ENCODE peak calls at places on chromosomes 7 and 10, in ten cellular contexts. One of them, this sample, is unnamed. For H3K4me1, the result is how much of the 10 kb centered on the place peaks cover.

GRCh38 chr7:10802526-10802925 is 171.1 kb upstream of the PHF14 start:
- DNase-seq in tibial nerve: no peak
- DNase-seq in right cardiac atrium: no peak
- DNase-seq in GM23338: no peak
- DNase-seq in HCT116: no peak
- DNase-seq in right atrium auricular region: no peak
- DNase-seq in body of pancreas: no peak
- DNase-seq in HAP-1: no peak
- DNase-seq in CD8-positive, alpha-beta memory T cell: no peak
- DNase-seq in iPS DF 6.9: no peak
- DNase-seq in this sample: no peak

GRCh38 chr10:52488606-52489485 is 174.8 kb downstream of the DKK1 start:
- DNase-seq in tibial nerve: peak
- DNase-seq in right cardiac atrium: no peak
- DNase-seq in GM23338: peak
- DNase-seq in HCT116: no peak
- DNase-seq in right atrium auricular region: no peak
- DNase-seq in body of pancreas: no peak
- DNase-seq in HAP-1: peak
- DNase-seq in CD8-positive, alpha-beta memory T cell: no peak
- DNase-seq in iPS DF 6.9: no peak
- DNase-seq in this sample: no peak

GRCh38 chr7:137164251-137164650 is 179.3 kb downstream of the PTN start:
- DNase-seq in tibial nerve: no peak
- DNase-seq in right cardiac atrium: no peak
- DNase-seq in GM23338: no peak
- DNase-seq in HCT116: no peak
- DNase-seq in right atrium auricular region: no peak
- DNase-seq in body of pancreas: no peak
- DNase-seq in HAP-1: no peak
- DNase-seq in CD8-positive, alpha-beta memory T cell: no peak
- DNase-seq in iPS DF 6.9: no peak
- DNase-seq in this sample: no peak

GRCh38 chr10:109762556-109762955 is 160.8 kb downstream of the XPNPEP1 start:
- DNase-seq in tibial nerve: no peak
- DNase-seq in right cardiac atrium: no peak
- DNase-seq in GM23338: no peak
- DNase-seq in HCT116: no peak
- DNase-seq in right atrium auricular region: no peak
- DNase-seq in body of pancreas: no peak
- DNase-seq in HAP-1: no peak
- DNase-seq in CD8-positive, alpha-beta memory T cell: no peak
- DNase-seq in iPS DF 6.9: no peak
- DNase-seq in this sample: no peak

GRCh38 chr7:3272691-3273141 is 28.3 kb upstream of the SDK1 start:
- DNase-seq in tibial nerve: no peak
- DNase-seq in right cardiac atrium: no peak
- DNase-seq in GM23338: no peak
- DNase-seq in HCT116: peak
- DNase-seq in right atrium auricular region: no peak
- DNase-seq in body of pancreas: peak
- DNase-seq in HAP-1: no peak
- DNase-seq in CD8-positive, alpha-beta memory T cell: no peak
- DNase-seq in iPS DF 6.9: no peak
- DNase-seq in this sample: no peak

GRCh38 chr7:108307246-108307982 is 148.8 kb downstream of the NRCAM start:
- DNase-seq in tibial nerve: no peak
- DNase-seq in right cardiac atrium: no peak
- DNase-seq in GM23338: no peak
- DNase-seq in HCT116: no peak
- DNase-seq in right atrium auricular region: no peak
- DNase-seq in body of pancreas: no peak
- DNase-seq in HAP-1: no peak
- DNase-seq in CD8-positive, alpha-beta memory T cell: no peak
- DNase-seq in iPS DF 6.9: no peak
- DNase-seq in this sample: no peak

GRCh38 chr7:111090834-111091233 is at the start of gene LRRN3:
- DNase-seq in tibial nerve: peak
- DNase-seq in right cardiac atrium: peak
- DNase-seq in GM23338: peak
- DNase-seq in HCT116: no peak
- DNase-seq in right atrium auricular region: no peak
- DNase-seq in body of pancreas: peak
- DNase-seq in HAP-1: peak
- DNase-seq in CD8-positive, alpha-beta memory T cell: no peak
- DNase-seq in iPS DF 6.9: no peak
- DNase-seq in this sample: peak

GRCh38 chr10:98314577-98315284 is 46.7 kb upstream of the LOXL4 start:
- DNase-seq in tibial nerve: peak
- DNase-seq in right cardiac atrium: peak
- DNase-seq in GM23338: no peak
- DNase-seq in HCT116: no peak
- DNase-seq in right atrium auricular region: peak
- DNase-seq in body of pancreas: peak
- DNase-seq in HAP-1: no peak
- DNase-seq in CD8-positive, alpha-beta memory T cell: no peak
- DNase-seq in iPS DF 6.9: no peak
- DNase-seq in this sample: peak

GRCh38 chr10:12135631-12136030 is 6.2 kb downstream of the SEC61A2 start:
- DNase-seq in tibial nerve: no peak
- DNase-seq in right cardiac atrium: no peak
- DNase-seq in GM23338: no peak
- DNase-seq in HCT116: no peak
- DNase-seq in right atrium auricular region: no peak
- DNase-seq in body of pancreas: no peak
- DNase-seq in HAP-1: no peak
- DNase-seq in CD8-positive, alpha-beta memory T cell: no peak
- DNase-seq in iPS DF 6.9: no peak
- DNase-seq in this sample: no peak

GRCh38 chr10:128047991-128048826 is 78.0 kb downstream of the MKI67 start:
- DNase-seq in tibial nerve: no peak
- DNase-seq in right cardiac atrium: no peak
- DNase-seq in GM23338: no peak
- DNase-seq in HCT116: no peak
- DNase-seq in right atrium auricular region: peak
- DNase-seq in body of pancreas: peak
- DNase-seq in HAP-1: no peak
- DNase-seq in CD8-positive, alpha-beta memory T cell: no peak
- DNase-seq in iPS DF 6.9: no peak
- DNase-seq in this sample: peak

GRCh38 chr7:149422065-149422913 is 38.6 kb downstream of the ZNF777 start:
- DNase-seq in tibial nerve: no peak
- DNase-seq in right cardiac atrium: peak
- DNase-seq in GM23338: peak
- DNase-seq in HCT116: peak
- DNase-seq in right atrium auricular region: no peak
- DNase-seq in body of pancreas: peak
- DNase-seq in HAP-1: peak
- DNase-seq in CD8-positive, alpha-beta memory T cell: peak
- DNase-seq in iPS DF 6.9: peak
- DNase-seq in this sample: peak

GRCh38 chr10:33306756-33307519 is 27.5 kb downstream of the NRP1 start:
- DNase-seq in tibial nerve: no peak
- DNase-seq in right cardiac atrium: no peak
- DNase-seq in GM23338: no peak
- DNase-seq in HCT116: no peak
- DNase-seq in right atrium auricular region: no peak
- DNase-seq in body of pancreas: no peak
- DNase-seq in HAP-1: no peak
- DNase-seq in CD8-positive, alpha-beta memory T cell: no peak
- DNase-seq in iPS DF 6.9: no peak
- DNase-seq in this sample: no peak

GRCh38 chr7:80182630-80183276 is 48.1 kb downstream of the GNAI1 start:
- DNase-seq in tibial nerve: no peak
- DNase-seq in right cardiac atrium: no peak
- DNase-seq in GM23338: peak
- DNase-seq in HCT116: peak
- DNase-seq in right atrium auricular region: no peak
- DNase-seq in body of pancreas: no peak
- DNase-seq in HAP-1: peak
- DNase-seq in CD8-positive, alpha-beta memory T cell: no peak
- DNase-seq in iPS DF 6.9: no peak
- DNase-seq in this sample: no peak
- H3K4me1 ChIP-seq in tibial nerve: under half
- H3K4me1 ChIP-seq in right cardiac atrium: under half
- H3K4me1 ChIP-seq in GM23338: half or more
- H3K4me1 ChIP-seq in HCT116: half or more
- H3K4me1 ChIP-seq in right atrium auricular region: under half
- H3K4me1 ChIP-seq in body of pancreas: under half
- H3K4me1 ChIP-seq in HAP-1: under half
- H3K4me1 ChIP-seq in CD8-positive, alpha-beta memory T cell: under half
- H3K4me1 ChIP-seq in iPS DF 6.9: under half
- H3K4me1 ChIP-seq in this sample: under half

GRCh38 chr7:100013328-100013676 is 2.1 kb upstream of the ZKSCAN1 start:
- DNase-seq in tibial nerve: no peak
- DNase-seq in right cardiac atrium: no peak
- DNase-seq in GM23338: no peak
- DNase-seq in HCT116: no peak
- DNase-seq in right atrium auricular region: no peak
- DNase-seq in body of pancreas: no peak
- DNase-seq in HAP-1: no peak
- DNase-seq in CD8-positive, alpha-beta memory T cell: no peak
- DNase-seq in iPS DF 6.9: no peak
- DNase-seq in this sample: no peak

GRCh38 chr7:100017875-100018274 is 2.5 kb downstream of the ZKSCAN1 start:
- DNase-seq in tibial nerve: no peak
- DNase-seq in right cardiac atrium: no peak
- DNase-seq in GM23338: no peak
- DNase-seq in HCT116: no peak
- DNase-seq in right atrium auricular region: no peak
- DNase-seq in body of pancreas: no peak
- DNase-seq in HAP-1: no peak
- DNase-seq in CD8-positive, alpha-beta memory T cell: no peak
- DNase-seq in iPS DF 6.9: no peak
- DNase-seq in this sample: no peak

GRCh38 chr7:100017300-100017699 is 1.9 kb downstream of the ZKSCAN1 start:
- DNase-seq in tibial nerve: no peak
- DNase-seq in right cardiac atrium: no peak
- DNase-seq in GM23338: no peak
- DNase-seq in HCT116: no peak
- DNase-seq in right atrium auricular region: no peak
- DNase-seq in body of pancreas: peak
- DNase-seq in HAP-1: no peak
- DNase-seq in CD8-positive, alpha-beta memory T cell: no peak
- DNase-seq in iPS DF 6.9: no peak
- DNase-seq in this sample: no peak

GRCh38 chr7:100016209-100016901 is 959 bp downstream of the ZKSCAN1 start:
- DNase-seq in tibial nerve: no peak
- DNase-seq in right cardiac atrium: no peak
- DNase-seq in GM23338: no peak
- DNase-seq in HCT116: no peak
- DNase-seq in right atrium auricular region: no peak
- DNase-seq in body of pancreas: no peak
- DNase-seq in HAP-1: peak
- DNase-seq in CD8-positive, alpha-beta memory T cell: no peak
- DNase-seq in iPS DF 6.9: no peak
- DNase-seq in this sample: no peak

GRCh38 chr7:100015232-100016208 is at the start of gene ZKSCAN1:
- DNase-seq in tibial nerve: peak
- DNase-seq in right cardiac atrium: peak
- DNase-seq in GM23338: peak
- DNase-seq in HCT116: peak
- DNase-seq in right atrium auricular region: peak
- DNase-seq in body of pancreas: peak
- DNase-seq in HAP-1: peak
- DNase-seq in CD8-positive, alpha-beta memory T cell: peak
- DNase-seq in iPS DF 6.9: peak
- DNase-seq in this sample: peak
- H3K4me1 ChIP-seq in tibial nerve: half or more
- H3K4me1 ChIP-seq in right cardiac atrium: under half
- H3K4me1 ChIP-seq in GM23338: under half
- H3K4me1 ChIP-seq in HCT116: under half
- H3K4me1 ChIP-seq in right atrium auricular region: under half
- H3K4me1 ChIP-seq in body of pancreas: half or more
- H3K4me1 ChIP-seq in HAP-1: under half
- H3K4me1 ChIP-seq in CD8-positive, alpha-beta memory T cell: under half
- H3K4me1 ChIP-seq in iPS DF 6.9: under half
- H3K4me1 ChIP-seq in this sample: under half

DNA sequence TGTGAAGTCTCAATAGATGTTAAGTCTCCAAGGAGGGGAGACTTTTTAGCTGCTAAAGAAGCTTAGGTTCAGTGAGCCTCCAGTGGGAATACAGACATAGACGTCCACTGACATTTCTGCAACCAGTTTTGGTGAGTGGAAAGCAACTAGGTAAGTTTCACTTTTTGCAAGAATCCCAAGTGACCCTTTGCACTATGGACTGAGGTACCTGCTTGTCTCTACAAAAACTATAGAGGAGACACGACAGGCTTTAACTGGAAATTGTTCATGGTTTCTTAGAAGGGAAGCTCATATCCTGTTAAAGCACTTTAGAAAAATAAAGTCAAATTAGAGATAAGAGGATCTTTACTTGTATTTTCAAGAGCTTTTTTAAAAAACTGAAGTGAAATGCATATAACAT is 38.6 kb downstream of the GBF1 start:
- DNase-seq in tibial nerve: no peak
- DNase-seq in right cardiac atrium: no peak
- DNase-seq in GM23338: no peak
- DNase-seq in HCT116: no peak
- DNase-seq in right atrium auricular region: no peak
- DNase-seq in body of pancreas: no peak
- DNase-seq in HAP-1: no peak
- DNase-seq in CD8-positive, alpha-beta memory T cell: no peak
- DNase-seq in iPS DF 6.9: no peak
- DNase-seq in this sample: no peak
- H3K4me1 ChIP-seq in tibial nerve: under half
- H3K4me1 ChIP-seq in right cardiac atrium: under half
- H3K4me1 ChIP-seq in GM23338: under half
- H3K4me1 ChIP-seq in HCT116: under half
- H3K4me1 ChIP-seq in right atrium auricular region: under half
- H3K4me1 ChIP-seq in body of pancreas: under half
- H3K4me1 ChIP-seq in HAP-1: under half
- H3K4me1 ChIP-seq in CD8-positive, alpha-beta memory T cell: under half
- H3K4me1 ChIP-seq in iPS DF 6.9: under half
- H3K4me1 ChIP-seq in this sample: under half

DNA sequence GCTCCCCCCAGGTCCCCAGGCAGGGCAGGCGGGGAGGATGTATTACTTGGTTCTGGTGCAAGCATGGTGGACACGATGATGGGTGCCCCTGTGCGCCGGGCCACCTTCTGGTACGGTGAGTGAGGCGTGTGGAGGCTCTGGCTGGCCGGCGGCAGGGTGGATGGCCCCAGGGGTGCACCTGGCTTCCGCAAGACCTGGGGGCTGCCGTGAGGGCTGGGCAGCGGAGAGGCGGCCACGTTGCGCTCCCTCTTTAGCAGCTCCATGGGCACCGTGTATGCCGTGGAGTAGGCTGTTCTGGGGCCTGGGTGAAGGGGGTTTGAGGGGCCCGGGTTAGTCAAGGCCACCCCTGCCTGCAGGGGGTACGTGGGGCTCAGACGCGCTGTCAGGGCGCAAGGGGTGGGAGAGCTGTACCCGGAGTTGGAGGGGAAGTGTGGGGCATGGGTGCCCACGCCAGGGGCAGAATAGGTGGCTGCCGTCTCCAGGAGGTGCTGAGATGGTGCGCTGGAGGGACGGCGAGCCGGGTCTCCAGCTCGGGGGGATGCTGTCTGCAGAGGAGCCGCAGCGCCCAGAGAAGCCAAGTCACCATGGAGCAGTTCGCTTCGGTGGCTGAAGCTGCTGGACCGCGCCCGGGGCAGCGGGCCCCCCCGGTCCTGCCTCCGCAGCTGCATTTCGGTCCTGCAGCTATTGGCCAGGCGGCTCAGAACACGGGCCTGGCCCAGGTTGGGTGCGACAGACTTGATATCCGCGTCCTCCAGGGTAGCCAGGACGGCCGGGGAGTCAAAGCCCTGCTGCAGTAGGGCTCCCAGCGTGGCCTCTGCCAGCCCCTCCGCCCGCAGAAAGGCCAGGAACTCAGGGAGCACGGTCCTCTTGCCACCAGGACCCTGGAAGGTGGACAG is 84.4 kb downstream of the ZRANB1 start:
- DNase-seq in tibial nerve: no peak
- DNase-seq in right cardiac atrium: no peak
- DNase-seq in GM23338: no peak
- DNase-seq in HCT116: no peak
- DNase-seq in right atrium auricular region: no peak
- DNase-seq in body of pancreas: no peak
- DNase-seq in HAP-1: no peak
- DNase-seq in CD8-positive, alpha-beta memory T cell: no peak
- DNase-seq in iPS DF 6.9: no peak
- DNase-seq in this sample: peak
- H3K4me1 ChIP-seq in tibial nerve: half or more
- H3K4me1 ChIP-seq in right cardiac atrium: under half
- H3K4me1 ChIP-seq in GM23338: under half
- H3K4me1 ChIP-seq in HCT116: under half
- H3K4me1 ChIP-seq in right atrium auricular region: under half
- H3K4me1 ChIP-seq in body of pancreas: half or more
- H3K4me1 ChIP-seq in HAP-1: under half
- H3K4me1 ChIP-seq in CD8-positive, alpha-beta memory T cell: under half
- H3K4me1 ChIP-seq in iPS DF 6.9: under half
- H3K4me1 ChIP-seq in this sample: under half

This sample was measured in aorta.